ENCODE peak calls at places on chromosomes 12 and 14, in seven cellular contexts. K is Peyer's patch; H is ureter; C is astrocyte of the spinal cord; N is stimulated activated CD4-positive, alpha-beta T cell treated with anti-CD3 and anti-CD28 coated beads, Interleukin-15, amount 100 ng/mL, for 24 hours; L is CMK; J is central memory CD8-positive, alpha-beta T cell. B is an unnamed sample.

GRCh38 chr12:2535583-2536187 is 259.1 kb upstream of the FKBP4 start:
- DNase-seq in K (no peak), H (no peak), C (peak), N (no peak), L (no peak), J (no peak), B (no peak)

GRCh38 chr12:131028587-131029338 is 75.1 kb downstream of the ADGRD1 start:
- DNase-seq in K (no peak), H (peak), C (no peak), N (no peak), L (no peak), J (no peak), B (no peak)

GRCh38 chr12:30806989-30807694 is 52.4 kb upstream of the CAPRIN2 start:
- DNase-seq in K (no peak), H (peak), C (peak), N (peak), L (no peak), J (no peak), B (peak)

GRCh38 chr14:75222208-75222701 is 45.8 kb upstream of the TMED10 start:
- DNase-seq in K (no peak), H (no peak), C (peak), N (no peak), L (no peak), J (no peak), B (peak)

GRCh38 chr14:90575336-90575735 is 178.5 kb downstream of the CALM1 start:
- DNase-seq in K (no peak), H (no peak), C (no peak), N (no peak), L (no peak), J (no peak), B (no peak)

GRCh38 chr12:50222275-50222783 is 55.2 kb upstream of the CERS5 start:
- DNase-seq in K (no peak), H (peak), C (peak), N (peak), L (peak), J (no peak), B (peak)

GRCh38 chr12:43740511-43741100 is 18.0 kb downstream of the PUS7L start:
- DNase-seq in K (no peak), H (no peak), C (no peak), N (no peak), L (no peak), J (no peak), B (no peak)

GRCh38 chr12:51386361-51386760 is 4.8 kb downstream of the GALNT6 start:
- DNase-seq in K (no peak), H (no peak), C (no peak), N (no peak), L (no peak), J (no peak), B (no peak)

GRCh38 chr12:99029502-99030271 is 384.6 kb downstream of the APAF1 start:
- DNase-seq in K (no peak), H (no peak), C (no peak), N (no peak), L (no peak), J (no peak), B (no peak)

GRCh38 chr14:38716871-38717270 is 386.2 kb downstream of the SEC23A start:
- DNase-seq in K (no peak), H (no peak), C (no peak), N (no peak), L (no peak), J (no peak), B (peak)

GRCh38 chr12:10221846-10222245 is 9.2 kb downstream of the GABARAPL1 start:
- DNase-seq in K (no peak), H (no peak), C (no peak), N (no peak), L (no peak), J (no peak), B (no peak)

GRCh38 chr12:20646239-20646827 is 48.8 kb upstream of the SLCO1C1 start:
- DNase-seq in K (no peak), H (no peak), C (peak), N (no peak), L (no peak), J (no peak), B (peak)

GRCh38 chr12:55718650-55719275 is 1.4 kb upstream of the RDH5 start:
- DNase-seq in K (peak), H (no peak), C (no peak), N (no peak), L (no peak), J (no peak), B (no peak)

GRCh38 chr12:108912361-108912760 is 32.5 kb downstream of the DAO start:
- DNase-seq in K (no peak), H (no peak), C (no peak), N (no peak), L (no peak), J (no peak), B (no peak)

GRCh38 chr12:45388545-45388944 is 172.7 kb downstream of the ANO6 start:
- DNase-seq in K (no peak), H (no peak), C (peak), N (no peak), L (no peak), J (no peak), B (peak)

GRCh38 chr14:61754627-61755381 is 7.4 kb upstream of the SNAPC1 start:
- DNase-seq in K (no peak), H (no peak), C (peak), N (no peak), L (no peak), J (no peak), B (no peak)

GRCh38 chr12:26939192-26939832 is 1.0 kb downstream of the FGFR1OP2 start:
- DNase-seq in K (no peak), H (no peak), C (peak), N (no peak), L (no peak), J (no peak), B (peak)